ENCODE peak calls at places on chromosomes 1 and 21, in nine cellular contexts. One of them, this sample, is unnamed.

GRCh38 chr1:33349081-33349759 is 28.3 kb upstream of the A3GALT2 start:
- DNase-seq in KG1: peak; percentile 23
- DNase-seq in EL: peak; percentile 50
- DNase-seq in islet precursor cell: no peak
- DNase-seq in mammary epithelial cell: no peak
- DNase-seq in HEK293T: peak; percentile 65
- DNase-seq in NCI-H774: peak; percentile 74
- DNase-seq in dorsolateral prefrontal cortex: no peak
- DNase-seq in epithelial cell of esophagus: no peak
- DNase-seq in this sample: peak; percentile 73

GRCh38 chr1:244049969-244050834 is 881 bp upstream of the ZBTB18 start:
- DNase-seq in KG1: no peak
- DNase-seq in EL: no peak
- DNase-seq in islet precursor cell: no peak
- DNase-seq in mammary epithelial cell: no peak
- DNase-seq in HEK293T: no peak
- DNase-seq in NCI-H774: no peak
- DNase-seq in dorsolateral prefrontal cortex: no peak
- DNase-seq in epithelial cell of esophagus: no peak
- DNase-seq in this sample: no peak

GRCh38 chr1:20058531-20058930 is 11.5 kb upstream of the PLA2G5 start:
- DNase-seq in KG1: no peak
- DNase-seq in EL: peak; percentile 81
- DNase-seq in islet precursor cell: no peak
- DNase-seq in mammary epithelial cell: peak; percentile 88
- DNase-seq in HEK293T: no peak
- DNase-seq in NCI-H774: no peak
- DNase-seq in dorsolateral prefrontal cortex: peak; percentile 48
- DNase-seq in epithelial cell of esophagus: peak; percentile 39
- DNase-seq in this sample: peak; percentile 70

GRCh38 chr1:24454684-24455091 is 39.1 kb downstream of the NIPAL3 start:
- DNase-seq in KG1: no peak
- DNase-seq in EL: no peak
- DNase-seq in islet precursor cell: no peak
- DNase-seq in mammary epithelial cell: no peak
- DNase-seq in HEK293T: no peak
- DNase-seq in NCI-H774: no peak
- DNase-seq in dorsolateral prefrontal cortex: no peak
- DNase-seq in epithelial cell of esophagus: no peak
- DNase-seq in this sample: no peak

GRCh38 chr1:1542766-1543705 is 2.6 kb upstream of the TMEM240 start:
- DNase-seq in KG1: no peak
- DNase-seq in EL: no peak
- DNase-seq in islet precursor cell: no peak
- DNase-seq in mammary epithelial cell: no peak
- DNase-seq in HEK293T: no peak
- DNase-seq in NCI-H774: no peak
- DNase-seq in dorsolateral prefrontal cortex: no peak
- DNase-seq in epithelial cell of esophagus: no peak
- DNase-seq in this sample: no peak

GRCh38 chr21:15701845-15702244 is 27.9 kb upstream of the USP25 start:
- DNase-seq in KG1: no peak
- DNase-seq in EL: no peak
- DNase-seq in islet precursor cell: no peak
- DNase-seq in mammary epithelial cell: no peak
- DNase-seq in HEK293T: no peak
- DNase-seq in NCI-H774: no peak
- DNase-seq in dorsolateral prefrontal cortex: no peak
- DNase-seq in epithelial cell of esophagus: no peak
- DNase-seq in this sample: peak; percentile 30

GRCh38 chr1:52142220-52143153 is 598 bp downstream of the ZFYVE9 start:
- DNase-seq in KG1: peak; percentile 71
- DNase-seq in EL: peak; percentile 67
- DNase-seq in islet precursor cell: peak; percentile 77
- DNase-seq in mammary epithelial cell: peak; percentile 66
- DNase-seq in HEK293T: peak; percentile 39
- DNase-seq in NCI-H774: peak; percentile 27
- DNase-seq in dorsolateral prefrontal cortex: no peak
- DNase-seq in epithelial cell of esophagus: peak; percentile 57
- DNase-seq in this sample: peak; percentile 29

GRCh38 chr1:61552630-61553029 is 172.3 kb downstream of the TM2D1 start:
- DNase-seq in KG1: no peak
- DNase-seq in EL: no peak
- DNase-seq in islet precursor cell: no peak
- DNase-seq in mammary epithelial cell: no peak
- DNase-seq in HEK293T: no peak
- DNase-seq in NCI-H774: no peak
- DNase-seq in dorsolateral prefrontal cortex: no peak
- DNase-seq in epithelial cell of esophagus: no peak
- DNase-seq in this sample: no peak

GRCh38 chr21:41425954-41426655 is at the start of gene MX1:
- DNase-seq in KG1: peak; percentile 6
- DNase-seq in EL: peak; percentile 89
- DNase-seq in islet precursor cell: no peak
- DNase-seq in mammary epithelial cell: peak; percentile 31
- DNase-seq in HEK293T: no peak
- DNase-seq in NCI-H774: peak; percentile 22
- DNase-seq in dorsolateral prefrontal cortex: no peak
- DNase-seq in epithelial cell of esophagus: peak; percentile 51
- DNase-seq in this sample: peak; percentile 54

GRCh38 chr1:22808186-22808845 is 97.7 kb downstream of the EPHB2 start:
- DNase-seq in KG1: no peak
- DNase-seq in EL: peak; percentile 87
- DNase-seq in islet precursor cell: peak; percentile 74
- DNase-seq in mammary epithelial cell: peak; percentile 79
- DNase-seq in HEK293T: no peak
- DNase-seq in NCI-H774: no peak
- DNase-seq in dorsolateral prefrontal cortex: no peak
- DNase-seq in epithelial cell of esophagus: peak; percentile 73
- DNase-seq in this sample: peak; percentile 14

GRCh38 chr1:175338447-175339135 is 146.0 kb upstream of the KIAA0040 start:
- DNase-seq in KG1: no peak
- DNase-seq in EL: no peak
- DNase-seq in islet precursor cell: peak; percentile 86
- DNase-seq in mammary epithelial cell: no peak
- DNase-seq in HEK293T: peak; percentile 74
- DNase-seq in NCI-H774: no peak
- DNase-seq in dorsolateral prefrontal cortex: no peak
- DNase-seq in epithelial cell of esophagus: peak; percentile 33
- DNase-seq in this sample: no peak

GRCh38 chr1:160575112-160575664 is 4.1 kb downstream of the CD84 start:
- DNase-seq in KG1: peak; percentile 36
- DNase-seq in EL: no peak
- DNase-seq in islet precursor cell: no peak
- DNase-seq in mammary epithelial cell: no peak
- DNase-seq in HEK293T: no peak
- DNase-seq in NCI-H774: no peak
- DNase-seq in dorsolateral prefrontal cortex: no peak
- DNase-seq in epithelial cell of esophagus: no peak
- DNase-seq in this sample: no peak

GRCh38 chr1:191963781-191964455 is 194.3 kb upstream of the RGS18 start:
- DNase-seq in KG1: no peak
- DNase-seq in EL: peak; percentile 56
- DNase-seq in islet precursor cell: no peak
- DNase-seq in mammary epithelial cell: no peak
- DNase-seq in HEK293T: no peak
- DNase-seq in NCI-H774: no peak
- DNase-seq in dorsolateral prefrontal cortex: no peak
- DNase-seq in epithelial cell of esophagus: no peak
- DNase-seq in this sample: no peak

GRCh38 chr1:61591316-61591715 is 133.6 kb downstream of the TM2D1 start:
- DNase-seq in KG1: no peak
- DNase-seq in EL: no peak
- DNase-seq in islet precursor cell: no peak
- DNase-seq in mammary epithelial cell: no peak
- DNase-seq in HEK293T: no peak
- DNase-seq in NCI-H774: no peak
- DNase-seq in dorsolateral prefrontal cortex: no peak
- DNase-seq in epithelial cell of esophagus: no peak
- DNase-seq in this sample: no peak

GRCh38 chr1:67816096-67816493 is 17.2 kb downstream of the GNG12 start:
- DNase-seq in KG1: no peak
- DNase-seq in EL: no peak
- DNase-seq in islet precursor cell: no peak
- DNase-seq in mammary epithelial cell: no peak
- DNase-seq in HEK293T: no peak
- DNase-seq in NCI-H774: no peak
- DNase-seq in dorsolateral prefrontal cortex: no peak
- DNase-seq in epithelial cell of esophagus: no peak
- DNase-seq in this sample: no peak

GRCh38 chr1:172143384-172144025 is 277.0 kb upstream of the C1orf105 start:
- DNase-seq in KG1: no peak
- DNase-seq in EL: peak; percentile 78
- DNase-seq in islet precursor cell: no peak
- DNase-seq in mammary epithelial cell: peak; percentile 56
- DNase-seq in HEK293T: no peak
- DNase-seq in NCI-H774: no peak
- DNase-seq in dorsolateral prefrontal cortex: no peak
- DNase-seq in epithelial cell of esophagus: peak; percentile 54
- DNase-seq in this sample: peak; percentile 77